ENCODE peak calls at places on chromosomes 5 and 9, in nine cellular contexts. One of them, this sample, is unnamed.

GRCh38 chr5:110884005-110884404 is 145.2 kb downstream of the SLC25A46 start:
- DNase-seq in iPS DF 6.9: no peak
- DNase-seq in Calu3: no peak
- DNase-seq in Caco-2: no peak
- DNase-seq in breast epithelium: no peak
- DNase-seq in T follicular helper cell: no peak
- DNase-seq in GM20000: no peak
- DNase-seq in uterus: no peak
- DNase-seq in HEK293T: no peak
- DNase-seq in this sample: no peak

GRCh38 chr5:118989816-118990215 is 1.5 kb upstream of the DTWD2 start:
- DNase-seq in iPS DF 6.9: no peak
- DNase-seq in Calu3: no peak
- DNase-seq in Caco-2: peak; percentile 38
- DNase-seq in breast epithelium: no peak
- DNase-seq in T follicular helper cell: no peak
- DNase-seq in GM20000: no peak
- DNase-seq in uterus: no peak
- DNase-seq in HEK293T: no peak
- DNase-seq in this sample: no peak

GRCh38 chr5:172561151-172561550 is 79.9 kb upstream of the NEURL1B start:
- DNase-seq in iPS DF 6.9: no peak
- DNase-seq in Calu3: no peak
- DNase-seq in Caco-2: no peak
- DNase-seq in breast epithelium: no peak
- DNase-seq in T follicular helper cell: no peak
- DNase-seq in GM20000: no peak
- DNase-seq in uterus: no peak
- DNase-seq in HEK293T: no peak
- DNase-seq in this sample: no peak

GRCh38 chr5:60102961-60103683 is 209.6 kb upstream of the PDE4D start:
- DNase-seq in iPS DF 6.9: no peak
- DNase-seq in Calu3: no peak
- DNase-seq in Caco-2: no peak
- DNase-seq in breast epithelium: no peak
- DNase-seq in T follicular helper cell: no peak
- DNase-seq in GM20000: no peak
- DNase-seq in uterus: no peak
- DNase-seq in HEK293T: no peak
- DNase-seq in this sample: no peak

GRCh38 chr5:66144799-66145390 is 795 bp downstream of the SREK1 start:
- DNase-seq in iPS DF 6.9: peak; percentile 22
- DNase-seq in Calu3: no peak
- DNase-seq in Caco-2: no peak
- DNase-seq in breast epithelium: no peak
- DNase-seq in T follicular helper cell: no peak
- DNase-seq in GM20000: no peak
- DNase-seq in uterus: no peak
- DNase-seq in HEK293T: peak; percentile 62
- DNase-seq in this sample: peak; percentile 16

GRCh38 chr9:18531127-18531526 is 57.2 kb downstream of the ADAMTSL1 start:
- DNase-seq in iPS DF 6.9: no peak
- DNase-seq in Calu3: no peak
- DNase-seq in Caco-2: no peak
- DNase-seq in breast epithelium: no peak
- DNase-seq in T follicular helper cell: no peak
- DNase-seq in GM20000: no peak
- DNase-seq in uterus: no peak
- DNase-seq in HEK293T: no peak
- DNase-seq in this sample: no peak

GRCh38 chr5:94174748-94175411 is 433.5 kb upstream of the POU5F2 start:
- DNase-seq in iPS DF 6.9: no peak
- DNase-seq in Calu3: no peak
- DNase-seq in Caco-2: no peak
- DNase-seq in breast epithelium: no peak
- DNase-seq in T follicular helper cell: no peak
- DNase-seq in GM20000: no peak
- DNase-seq in uterus: no peak
- DNase-seq in HEK293T: no peak
- DNase-seq in this sample: no peak

GRCh38 chr5:96288845-96289185 is 144.2 kb downstream of the PCSK1 start:
- DNase-seq in iPS DF 6.9: no peak
- DNase-seq in Calu3: peak; percentile 14
- DNase-seq in Caco-2: no peak
- DNase-seq in breast epithelium: no peak
- DNase-seq in T follicular helper cell: no peak
- DNase-seq in GM20000: no peak
- DNase-seq in uterus: no peak
- DNase-seq in HEK293T: no peak
- DNase-seq in this sample: no peak

GRCh38 chr9:116267021-116267420 is 113.4 kb downstream of the PAPPA start:
- DNase-seq in iPS DF 6.9: no peak
- DNase-seq in Calu3: no peak
- DNase-seq in Caco-2: no peak
- DNase-seq in breast epithelium: no peak
- DNase-seq in T follicular helper cell: no peak
- DNase-seq in GM20000: no peak
- DNase-seq in uterus: no peak
- DNase-seq in HEK293T: no peak
- DNase-seq in this sample: no peak